ENCODE peak calls at places on chromosomes 13 and 19, in four cellular contexts. W is Peyer's patch, Z is endothelial cell of umbilical vein, C is gastrocnemius medialis. E is an unnamed sample. For H3K4me1, the result is how much of the 10 kb centered on the place peaks cover.

GRCh38 chr19:18618236-18618635 is 5.6 kb downstream of the TMEM59L start:
- DNase-seq in W (no peak), C (no peak), Z (no peak), E (no peak)

GRCh38 chr13:74288361-74288911 is 154.2 kb upstream of the KLF12 start:
- DNase-seq in Z (peak), C (peak), W (peak), E (peak)

GRCh38 chr13:104594801-104595200 is 1528.6 kb upstream of the SLC10A2 start:
- DNase-seq in Z (no peak), W (no peak), C (no peak), E (no peak)

GRCh38 chr19:47778954-47779351 is 450 bp downstream of the SELENOW start:
- DNase-seq in W (no peak), Z (peak), C (peak), E (peak)

GRCh38 chr19:30667227-30667626 is 295.0 kb downstream of the ZNF536 start:
- DNase-seq in W (no peak), C (no peak), Z (no peak), E (no peak)

GRCh38 chr19:23766951-23767350 is 8.3 kb upstream of the ZNF681 start:
- DNase-seq in Z (no peak), W (no peak), C (no peak), E (no peak)

GRCh38 chr13:102707465-102707864 is 12.6 kb upstream of the METTL21C start:
- DNase-seq in C (no peak), W (no peak), Z (peak), E (no peak)

GRCh38 chr19:685457-685931 is 9.3 kb downstream of the FSTL3 start:
- DNase-seq in Z (no peak), C (no peak), W (no peak), E (no peak)

GRCh38 chr19:39710333-39710890 is 6.1 kb downstream of the LGALS14 start:
- DNase-seq in W (no peak), C (no peak), Z (no peak), E (no peak)

GRCh38 chr19:39704181-39705044 is at the start of gene LGALS14:
- DNase-seq in Z (no peak), W (no peak), C (no peak), E (no peak)

GRCh38 chr19:39705578-39706188 is 1.4 kb downstream of the LGALS14 start:
- DNase-seq in C (no peak), W (no peak), Z (no peak), E (no peak)

GRCh38 chr19:39708594-39708993 is 4.3 kb downstream of the LGALS14 start:
- DNase-seq in Z (no peak), W (no peak), C (no peak), E (no peak)

GRCh38 chr19:39709026-39709872 is 5.0 kb downstream of the LGALS14 start:
- DNase-seq in W (no peak), C (no peak), Z (no peak), E (no peak)
- H3K4me1 ChIP-seq in W (under half), C (under half), Z (under half), E (under half)

GRCh38 chr19:7293795-7294570 is at the start of gene INSR:
- DNase-seq in Z (peak), W (peak), C (peak), E (peak)
- TF ChIP-seq POLR2A in Z (no peak), W (peak), C (peak), E (peak)

GRCh38 chr19:45785781-45786532 is 3.7 kb upstream of the DMPK start:
- DNase-seq in W (peak), Z (no peak), C (no peak), E (no peak)

GRCh38 chr19:45782820-45783785 is 813 bp upstream of the DMPK start:
- DNase-seq in C (peak), Z (no peak), W (peak), E (peak)

GRCh38 chr19:45784096-45784495 is 1.8 kb upstream of the DMPK start:
- DNase-seq in Z (no peak), C (no peak), W (no peak), E (no peak)

GRCh38 chr19:45786533-45786894 is 4.2 kb upstream of the DMPK start:
- DNase-seq in W (no peak), Z (no peak), C (no peak), E (no peak)

GRCh38 chr19:45785097-45785496 is 2.8 kb upstream of the DMPK start:
- DNase-seq in C (no peak), Z (no peak), W (peak), E (no peak)
- H3K4me1 ChIP-seq in C (half or more), Z (under half), W (under half), E (under half)

GRCh38 chr19:53328967-53329366 is 4.6 kb upstream of the ZNF845 start:
- DNase-seq in Z (no peak), C (peak), W (no peak), E (peak)

GRCh38 chr19:53333071-53333465 is 481 bp upstream of the ZNF845 start:
- DNase-seq in Z (no peak), C (peak), W (peak), E (peak)

GRCh38 chr19:53332484-53332883 is 1.1 kb upstream of the ZNF845 start:
- DNase-seq in Z (no peak), C (no peak), W (no peak), E (no peak)

GRCh38 chr19:53333466-53334449 is at the start of gene ZNF845:
- DNase-seq in Z (peak), W (peak), C (peak), E (peak)
- TF ChIP-seq POLR2A in Z (peak), W (peak), C (no peak), E (peak)

GRCh38 chr13:50129923-50130685 is 114.9 kb downstream of the KCNRG start:
- DNase-seq in C (peak), Z (no peak), W (no peak), E (peak)
- H3K4me1 ChIP-seq in C (under half), Z (under half), W (under half), E (under half)

GRCh38 chr19:52139291-52140076 is at the start of gene ZNF616:
- DNase-seq in Z (peak), C (peak), W (peak), E (peak)
- TF ChIP-seq POLR2A in Z (peak), C (peak), W (peak), E (peak)

GRCh38 chr13:25811506-25811905 is 240.3 kb downstream of the SHISA2 start:
- DNase-seq in C (no peak), W (no peak), Z (no peak), E (no peak)
- H3K4me1 ChIP-seq in C (under half), W (under half), Z (under half), E (under half)

GRCh38 chr19:38843175-38843758 is 6.5 kb downstream of the HNRNPL start:
- DNase-seq in Z (no peak), C (no peak), W (no peak), E (no peak)

GRCh38 chr19:38840583-38840968 is 9.0 kb upstream of the ECH1 start:
- DNase-seq in C (peak), W (no peak), Z (no peak), E (no peak)

GRCh38 chr19:38841180-38841766 is 8.5 kb downstream of the HNRNPL start:
- DNase-seq in Z (no peak), W (no peak), C (no peak), E (no peak)

GRCh38 chr19:38842439-38843174 is 7.2 kb downstream of the HNRNPL start:
- DNase-seq in C (no peak), W (no peak), Z (no peak), E (no peak)

DNA sequence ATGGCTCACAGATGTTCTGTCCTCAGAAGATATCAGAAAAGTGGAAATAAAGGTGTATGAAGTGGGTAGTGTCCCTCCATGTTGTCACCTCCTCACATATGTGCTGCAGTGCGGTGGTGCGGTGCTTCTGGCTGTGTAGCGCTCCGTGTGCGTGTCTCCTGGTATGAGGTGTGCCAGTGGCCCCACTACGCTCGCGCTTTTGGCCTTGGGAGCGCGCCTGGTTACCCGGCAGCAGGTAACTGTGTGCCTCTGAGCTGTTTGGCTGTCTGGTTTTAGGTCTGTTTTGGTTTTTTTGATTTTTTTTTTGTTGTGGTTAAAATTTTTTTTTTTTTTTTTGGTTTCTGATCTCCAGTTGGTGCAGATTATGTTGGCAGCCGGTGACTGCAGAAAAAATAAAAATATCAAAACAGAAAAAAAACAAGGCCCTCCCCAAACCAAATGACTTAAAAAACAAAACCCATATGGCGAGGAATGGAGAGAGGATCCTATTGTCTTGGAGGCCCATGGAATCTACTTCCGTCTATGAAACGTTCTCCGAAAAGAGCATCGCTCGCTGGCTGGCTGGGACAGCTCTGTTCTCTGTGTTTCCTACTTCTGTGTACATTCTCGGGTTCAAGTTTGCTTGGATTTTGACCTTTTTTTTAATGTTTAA is 7.9 kb downstream of the HNRNPL start:
- DNase-seq in W (no peak), C (no peak), Z (no peak), E (no peak)
- TF ChIP-seq POLR2A in W (peak), C (no peak), Z (no peak), E (no peak)

DNA sequence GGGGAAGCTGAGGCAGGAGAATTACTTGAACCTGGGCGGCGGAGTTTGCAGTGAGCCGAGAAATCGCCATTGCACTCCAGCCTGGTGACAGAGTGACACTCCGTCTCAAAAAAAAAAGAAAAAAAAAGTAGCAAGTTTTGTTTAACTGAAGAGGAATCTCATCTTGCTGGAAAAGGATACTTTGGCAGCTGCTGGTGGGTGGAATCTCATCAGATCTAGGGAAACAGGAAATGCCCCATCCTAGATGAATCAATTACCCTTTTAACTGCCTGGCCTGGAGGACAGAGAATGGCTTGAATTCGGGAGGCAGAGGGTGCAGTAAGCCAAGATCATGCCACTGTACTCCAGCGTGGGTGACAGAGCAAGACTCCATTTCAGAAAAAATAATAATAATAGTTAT is 8.4 kb downstream of the ZNF320 start:
- DNase-seq in Z (no peak), W (no peak), C (no peak), E (no peak)
- H3K4me1 ChIP-seq in Z (under half), W (under half), C (under half), E (under half)

GRCh38 chr13:60397693-60398437 is 845 bp downstream of the TDRD3 start:
- DNase-seq in W (peak), Z (peak), C (peak), E (peak)

GRCh38 chr13:60398438-60398891 is 1.4 kb downstream of the TDRD3 start:
- DNase-seq in C (no peak), Z (no peak), W (no peak), E (no peak)

GRCh38 chr13:60398949-60399589 is 2.0 kb downstream of the TDRD3 start:
- DNase-seq in W (no peak), C (no peak), Z (peak), E (no peak)

GRCh38 chr13:60396008-60396782 is 825 bp upstream of the TDRD3 start:
- DNase-seq in C (peak), Z (peak), W (peak), E (peak)

GRCh38 chr13:60396783-60397692 is at the start of gene TDRD3:
- DNase-seq in C (peak), W (peak), Z (peak), E (peak)
- TF ChIP-seq POLR2A in C (peak), W (peak), Z (peak), E (peak)

E was measured in uterus.